ENCODE peak calls at places on chromosome 15, in six cellular contexts. G is occipital lobe, B is uterus, N is HuH-7.5, S is psoas muscle, Z is KG1. L is an unnamed sample.

GRCh38 chr15:99909914-99910313 is 176.7 kb upstream of the LYSMD4 start:
- DNase-seq in S (no peak), G (no peak), N (no peak), B (no peak), Z (no peak), L (no peak)

GRCh38 chr15:73081321-73081958 is 29.2 kb downstream of the NEO1 start:
- DNase-seq in G (no peak), N (no peak), S (peak; percentile 8), B (peak; percentile 34), Z (no peak), L (no peak)

GRCh38 chr15:78006567-78007205 is 70.8 kb downstream of the TBC1D2B start:
- DNase-seq in G (no peak), B (no peak), S (no peak), N (no peak), Z (no peak), L (no peak)

GRCh38 chr15:44501768-44502366 is 35.1 kb upstream of the EIF3J start:
- DNase-seq in N (peak; percentile 5), B (no peak), G (no peak), Z (no peak), S (no peak), L (no peak)

GRCh38 chr15:77500986-77501385 is 80.3 kb downstream of the HMG20A start:
- DNase-seq in G (no peak), Z (no peak), S (no peak), N (no peak), B (no peak), L (no peak)

GRCh38 chr15:29734917-29735572 is 87.2 kb downstream of the TJP1 start:
- DNase-seq in N (no peak), B (no peak), G (no peak), Z (no peak), S (no peak), L (no peak)

GRCh38 chr15:39180494-39180930 is 400.4 kb upstream of the THBS1 start:
- DNase-seq in G (no peak), S (no peak), B (no peak), Z (no peak), N (no peak), L (no peak)

GRCh38 chr15:76161153-76162049 is 101.6 kb downstream of the TMEM266 start:
- DNase-seq in G (no peak), B (no peak), S (no peak), N (no peak), Z (no peak), L (no peak)

GRCh38 chr15:42720071-42720470 is 16.9 kb downstream of the CDAN1 start:
- DNase-seq in S (no peak), Z (no peak), G (no peak), B (no peak), N (no peak), L (no peak)

GRCh38 chr15:51864408-51865056 is 35.1 kb downstream of the TMOD3 start:
- DNase-seq in Z (no peak), N (no peak), S (no peak), G (no peak), B (no peak), L (no peak)

GRCh38 chr15:41944313-41944940 is 27.9 kb downstream of the EHD4 start:
- DNase-seq in N (no peak), B (peak; percentile 52), G (no peak), S (peak; percentile 69), Z (no peak), L (no peak)

L was measured in left lung.